ENCODE peak calls at places on chromosomes 5 and 9, in seven cellular contexts. One of them, this sample, is unnamed.

GRCh38 chr9:79572891-79573696 is 1.3 kb downstream of the TLE4 start:
- DNase-seq in astrocyte: no peak
- DNase-seq in IMR-90: no peak
- DNase-seq in OCI-LY7: peak; percentile 50
- DNase-seq in GM12878: no peak
- DNase-seq in mesenchymal stem cell: peak; percentile 53
- DNase-seq in neuronal stem cell: no peak
- DNase-seq in this sample: no peak

GRCh38 chr9:89104821-89105220 is 73.8 kb downstream of the SHC3 start:
- DNase-seq in mesenchymal stem cell: no peak
- DNase-seq in astrocyte: no peak
- DNase-seq in OCI-LY7: no peak
- DNase-seq in GM12878: no peak
- DNase-seq in IMR-90: no peak
- DNase-seq in neuronal stem cell: no peak
- DNase-seq in this sample: no peak

GRCh38 chr5:134114886-134115805 is 665 bp downstream of the TCF7 start:
- DNase-seq in GM12878: no peak
- DNase-seq in mesenchymal stem cell: no peak
- DNase-seq in astrocyte: no peak
- DNase-seq in OCI-LY7: peak; percentile 20
- DNase-seq in neuronal stem cell: no peak
- DNase-seq in IMR-90: no peak
- DNase-seq in this sample: no peak

GRCh38 chr9:105883847-105884246 is 189.5 kb downstream of the TMEM38B start:
- DNase-seq in neuronal stem cell: no peak
- DNase-seq in GM12878: peak; percentile 27
- DNase-seq in IMR-90: no peak
- DNase-seq in mesenchymal stem cell: no peak
- DNase-seq in astrocyte: no peak
- DNase-seq in OCI-LY7: no peak
- DNase-seq in this sample: no peak

GRCh38 chr5:62689599-62690368 is 111.2 kb downstream of the LRRC70 start:
- DNase-seq in OCI-LY7: no peak
- DNase-seq in mesenchymal stem cell: peak; percentile 1
- DNase-seq in neuronal stem cell: no peak
- DNase-seq in astrocyte: no peak
- DNase-seq in GM12878: no peak
- DNase-seq in IMR-90: no peak
- DNase-seq in this sample: no peak

GRCh38 chr5:53965459-53965858 is 344.9 kb downstream of the ARL15 start:
- DNase-seq in neuronal stem cell: no peak
- DNase-seq in astrocyte: peak; percentile 69
- DNase-seq in IMR-90: no peak
- DNase-seq in OCI-LY7: no peak
- DNase-seq in mesenchymal stem cell: no peak
- DNase-seq in GM12878: no peak
- DNase-seq in this sample: peak; percentile 76

GRCh38 chr9:13705913-13706312 is 426.4 kb upstream of the MPDZ start:
- DNase-seq in astrocyte: peak; percentile 63
- DNase-seq in OCI-LY7: no peak
- DNase-seq in mesenchymal stem cell: peak; percentile 94
- DNase-seq in GM12878: no peak
- DNase-seq in IMR-90: peak; percentile 25
- DNase-seq in neuronal stem cell: no peak
- DNase-seq in this sample: peak; percentile 69

GRCh38 chr5:58156977-58157701 is 302.7 kb downstream of the PLK2 start:
- DNase-seq in IMR-90: peak; percentile 53
- DNase-seq in GM12878: no peak
- DNase-seq in OCI-LY7: peak; percentile 38
- DNase-seq in mesenchymal stem cell: peak; percentile 37
- DNase-seq in neuronal stem cell: peak; percentile 23
- DNase-seq in astrocyte: peak; percentile 75
- DNase-seq in this sample: no peak

GRCh38 chr5:1634337-1634661 is 110.5 kb upstream of the LPCAT1 start:
- DNase-seq in IMR-90: no peak
- DNase-seq in astrocyte: no peak
- DNase-seq in OCI-LY7: no peak
- DNase-seq in neuronal stem cell: no peak
- DNase-seq in mesenchymal stem cell: no peak
- DNase-seq in GM12878: no peak
- DNase-seq in this sample: no peak
- H2AFZ ChIP-seq in IMR-90: peak overlapping the region; percentile 47
- H2AFZ ChIP-seq in astrocyte: peak overlapping the region; percentile 83
- H2AFZ ChIP-seq in OCI-LY7: peak overlapping the region; percentile 85
- H2AFZ ChIP-seq in neuronal stem cell: peak overlapping the region; percentile 80
- H2AFZ ChIP-seq in mesenchymal stem cell: peak overlapping the region; percentile 93
- H2AFZ ChIP-seq in GM12878: peak overlapping the region; percentile 89
- H2AFZ ChIP-seq in this sample: peak overlapping the region; percentile 83

GRCh38 chr5:26791433-26791832 is 247.0 kb downstream of the CDH9 start:
- DNase-seq in mesenchymal stem cell: peak; percentile 38
- DNase-seq in GM12878: no peak
- DNase-seq in OCI-LY7: no peak
- DNase-seq in astrocyte: no peak
- DNase-seq in IMR-90: no peak
- DNase-seq in neuronal stem cell: no peak
- DNase-seq in this sample: no peak

DNA sequence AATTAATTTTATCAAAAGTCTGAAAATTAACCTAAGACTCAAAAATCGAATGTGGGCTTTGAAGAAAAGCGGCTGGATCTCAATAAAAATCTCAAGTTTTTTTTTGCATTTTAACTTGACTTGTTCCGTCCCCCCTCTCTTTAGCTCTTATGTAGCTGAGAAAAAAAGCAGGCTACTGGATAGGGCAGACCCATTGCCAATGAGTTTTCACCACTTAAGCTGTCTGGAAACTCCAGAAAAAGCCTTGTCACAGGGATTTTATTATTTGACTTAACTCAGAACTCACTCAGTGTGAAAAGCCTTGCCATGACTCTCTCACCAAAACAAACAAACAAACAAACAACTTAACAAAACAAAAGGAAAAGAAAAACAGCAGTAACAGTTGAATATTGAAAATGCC is 247.4 kb downstream of the CDH9 start:
- DNase-seq in GM12878: no peak
- DNase-seq in astrocyte: no peak
- DNase-seq in OCI-LY7: no peak
- DNase-seq in neuronal stem cell: no peak
- DNase-seq in mesenchymal stem cell: peak; percentile 22
- DNase-seq in IMR-90: no peak
- DNase-seq in this sample: no peak
- H2AFZ ChIP-seq in GM12878: no peak overlapping the region
- H2AFZ ChIP-seq in astrocyte: no peak overlapping the region
- H2AFZ ChIP-seq in OCI-LY7: no peak overlapping the region
- H2AFZ ChIP-seq in neuronal stem cell: peak overlapping the region; percentile 34
- H2AFZ ChIP-seq in mesenchymal stem cell: no peak overlapping the region
- H2AFZ ChIP-seq in IMR-90: no peak overlapping the region
- H2AFZ ChIP-seq in this sample: no peak overlapping the region

DNA sequence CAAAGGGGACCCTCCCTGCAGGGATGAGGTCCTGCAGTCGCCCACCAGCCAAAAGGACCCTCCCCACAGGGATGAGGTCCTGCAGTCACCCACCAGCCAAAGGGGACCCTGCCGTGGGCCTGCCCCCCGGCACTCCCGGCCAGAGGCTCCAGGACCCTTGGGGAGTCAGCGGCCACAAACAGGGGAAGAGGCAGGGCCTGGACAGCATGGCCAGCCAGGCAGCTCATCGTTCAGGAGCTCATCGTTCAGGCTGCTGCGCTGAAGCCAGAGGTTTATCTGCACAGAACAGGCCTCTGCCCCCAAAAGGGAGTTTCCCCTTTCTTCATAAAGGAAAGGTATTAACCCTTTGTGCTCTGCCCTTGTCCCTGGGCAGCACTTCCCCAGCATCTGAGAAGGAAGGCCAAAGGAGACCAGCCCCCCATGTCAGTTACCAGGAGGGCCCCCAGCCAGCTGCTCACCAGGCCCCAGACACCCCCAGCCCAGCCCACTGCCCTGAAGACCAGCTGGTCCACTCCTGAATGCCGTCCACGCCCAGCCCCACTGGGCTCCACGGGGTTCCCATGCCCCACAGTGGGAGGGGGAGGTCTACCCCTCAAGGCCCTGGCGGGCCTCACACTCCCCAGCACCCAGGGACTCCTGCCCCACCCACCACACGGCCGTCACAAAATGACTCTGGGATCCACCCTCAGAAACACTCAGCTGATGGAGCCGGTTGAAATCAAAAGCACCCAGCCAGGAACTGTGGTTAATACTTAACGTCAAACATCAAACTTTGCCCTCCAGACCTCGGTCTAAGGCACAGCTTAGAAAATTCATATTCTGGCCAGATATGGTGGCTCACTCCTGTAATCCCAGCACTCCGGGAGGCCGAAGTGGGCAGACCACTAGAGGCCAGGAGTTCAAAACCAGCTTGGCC is 6.3 kb downstream of the SLC12A7 start:
- DNase-seq in neuronal stem cell: no peak
- DNase-seq in GM12878: no peak
- DNase-seq in IMR-90: no peak
- DNase-seq in mesenchymal stem cell: no peak
- DNase-seq in astrocyte: no peak
- DNase-seq in OCI-LY7: no peak
- DNase-seq in this sample: no peak
- H2AFZ ChIP-seq in neuronal stem cell: no peak overlapping the region
- H2AFZ ChIP-seq in GM12878: no peak overlapping the region
- H2AFZ ChIP-seq in IMR-90: no peak overlapping the region
- H2AFZ ChIP-seq in mesenchymal stem cell: no peak overlapping the region
- H2AFZ ChIP-seq in astrocyte: no peak overlapping the region
- H2AFZ ChIP-seq in OCI-LY7: no peak overlapping the region
- H2AFZ ChIP-seq in this sample: no peak overlapping the region

GRCh38 chr5:136080483-136081180 is 51.8 kb downstream of the TGFBI start:
- DNase-seq in mesenchymal stem cell: peak; percentile 90
- DNase-seq in GM12878: peak; percentile 82
- DNase-seq in astrocyte: peak; percentile 88
- DNase-seq in OCI-LY7: no peak
- DNase-seq in IMR-90: peak; percentile 94
- DNase-seq in neuronal stem cell: peak; percentile 88
- DNase-seq in this sample: peak; percentile 93

GRCh38 chr5:136080113-136080482 is 51.3 kb downstream of the TGFBI start:
- DNase-seq in mesenchymal stem cell: peak; percentile 45
- DNase-seq in GM12878: no peak
- DNase-seq in astrocyte: no peak
- DNase-seq in OCI-LY7: no peak
- DNase-seq in IMR-90: no peak
- DNase-seq in neuronal stem cell: no peak
- DNase-seq in this sample: no peak

GRCh38 chr5:136077046-136077445 is 48.3 kb downstream of the TGFBI start:
- DNase-seq in neuronal stem cell: no peak
- DNase-seq in mesenchymal stem cell: no peak
- DNase-seq in GM12878: no peak
- DNase-seq in astrocyte: no peak
- DNase-seq in OCI-LY7: no peak
- DNase-seq in IMR-90: no peak
- DNase-seq in this sample: no peak

GRCh38 chr5:136081192-136081591 is 51.5 kb upstream of the SMAD5 start:
- DNase-seq in neuronal stem cell: no peak
- DNase-seq in astrocyte: no peak
- DNase-seq in IMR-90: no peak
- DNase-seq in mesenchymal stem cell: no peak
- DNase-seq in GM12878: no peak
- DNase-seq in OCI-LY7: no peak
- DNase-seq in this sample: no peak

GRCh38 chr5:136079195-136079985 is 50.6 kb downstream of the TGFBI start:
- DNase-seq in mesenchymal stem cell: peak; percentile 29
- DNase-seq in IMR-90: no peak
- DNase-seq in OCI-LY7: no peak
- DNase-seq in neuronal stem cell: no peak
- DNase-seq in GM12878: no peak
- DNase-seq in astrocyte: no peak
- DNase-seq in this sample: no peak
- H2AFZ ChIP-seq in mesenchymal stem cell: no peak overlapping the region
- H2AFZ ChIP-seq in IMR-90: peak overlapping the region; percentile 96
- H2AFZ ChIP-seq in OCI-LY7: no peak overlapping the region
- H2AFZ ChIP-seq in neuronal stem cell: peak overlapping the region; percentile 24
- H2AFZ ChIP-seq in GM12878: no peak overlapping the region
- H2AFZ ChIP-seq in astrocyte: no peak overlapping the region
- H2AFZ ChIP-seq in this sample: no peak overlapping the region

GRCh38 chr5:144335561-144335960 is 164.9 kb downstream of the KCTD16 start:
- DNase-seq in GM12878: peak; percentile 5
- DNase-seq in IMR-90: no peak
- DNase-seq in mesenchymal stem cell: no peak
- DNase-seq in neuronal stem cell: no peak
- DNase-seq in OCI-LY7: no peak
- DNase-seq in astrocyte: no peak
- DNase-seq in this sample: no peak
- H2AFZ ChIP-seq in GM12878: no peak overlapping the region
- H2AFZ ChIP-seq in IMR-90: no peak overlapping the region
- H2AFZ ChIP-seq in mesenchymal stem cell: no peak overlapping the region
- H2AFZ ChIP-seq in neuronal stem cell: peak overlapping the region; percentile 54
- H2AFZ ChIP-seq in OCI-LY7: no peak overlapping the region
- H2AFZ ChIP-seq in astrocyte: no peak overlapping the region
- H2AFZ ChIP-seq in this sample: no peak overlapping the region

DNA sequence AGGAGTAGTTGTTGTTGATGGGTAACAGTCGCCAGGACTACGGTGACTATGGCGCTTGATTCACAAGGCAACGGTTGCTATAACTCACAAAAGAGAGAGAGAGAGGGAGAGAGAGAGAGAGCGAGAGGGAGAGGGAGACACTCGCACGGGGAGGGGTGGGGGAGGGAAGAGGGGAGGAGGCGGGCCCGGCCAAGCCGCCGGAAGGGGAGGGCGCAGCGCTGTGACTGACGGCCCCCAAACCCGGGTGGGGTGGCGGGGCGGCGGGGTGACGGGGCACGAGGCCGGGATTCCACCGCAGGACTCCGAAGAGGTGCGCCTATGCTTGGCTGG is at the start of gene RFX3:
- DNase-seq in astrocyte: peak; percentile 98
- DNase-seq in IMR-90: peak; percentile 97
- DNase-seq in GM12878: peak; percentile 78
- DNase-seq in neuronal stem cell: peak; percentile 84
- DNase-seq in mesenchymal stem cell: peak; percentile 99
- DNase-seq in OCI-LY7: peak; percentile 92
- DNase-seq in this sample: peak; percentile 97
- H2AFZ ChIP-seq in astrocyte: peak within 1 kb of the TSS; percentile 93
- H2AFZ ChIP-seq in IMR-90: peak within 1 kb of the TSS; percentile 94
- H2AFZ ChIP-seq in GM12878: peak within 1 kb of the TSS; percentile 85
- H2AFZ ChIP-seq in neuronal stem cell: peak within 1 kb of the TSS; percentile 96
- H2AFZ ChIP-seq in mesenchymal stem cell: peak within 1 kb of the TSS; percentile 97
- H2AFZ ChIP-seq in OCI-LY7: peak within 1 kb of the TSS; percentile 80
- H2AFZ ChIP-seq in this sample: peak within 1 kb of the TSS; percentile 85

DNA sequence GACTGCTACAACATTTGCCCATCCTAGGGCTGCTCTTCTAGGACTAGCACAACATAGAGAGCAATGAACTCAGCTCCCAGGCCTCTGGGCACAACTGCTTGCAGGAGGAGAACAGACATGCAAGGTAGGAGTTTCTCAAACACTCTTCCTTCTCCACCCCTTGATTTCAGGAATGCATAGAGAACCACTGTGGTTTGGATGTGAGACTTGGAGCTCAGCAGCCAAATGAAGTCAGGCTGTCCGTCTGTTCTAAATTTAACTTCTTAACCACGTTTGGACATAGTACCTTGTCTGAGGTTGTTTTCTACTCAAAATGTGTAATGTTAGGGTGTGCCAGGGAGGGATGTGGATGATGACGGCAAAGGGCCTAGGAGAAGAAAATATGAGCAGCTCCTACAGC is 515.1 kb upstream of the TNC start:
- DNase-seq in GM12878: no peak
- DNase-seq in neuronal stem cell: no peak
- DNase-seq in IMR-90: peak; percentile 33
- DNase-seq in mesenchymal stem cell: no peak
- DNase-seq in astrocyte: peak; percentile 98
- DNase-seq in OCI-LY7: no peak
- DNase-seq in this sample: no peak
- H2AFZ ChIP-seq in GM12878: no peak overlapping the region
- H2AFZ ChIP-seq in neuronal stem cell: no peak overlapping the region
- H2AFZ ChIP-seq in IMR-90: peak overlapping the region; percentile 26
- H2AFZ ChIP-seq in mesenchymal stem cell: peak overlapping the region; percentile 0
- H2AFZ ChIP-seq in astrocyte: peak overlapping the region; percentile 3
- H2AFZ ChIP-seq in OCI-LY7: no peak overlapping the region
- H2AFZ ChIP-seq in this sample: no peak overlapping the region

This sample was measured in fibroblast of lung.